ENCODE peak calls at places on chromosomes 12 and 14, in eight cellular contexts. C is transverse colon; H is CD8-positive, alpha-beta T cell; X is small intestine; F is A673; Z is upper lobe of right lung; T is HCT116; Q is mesendoderm. P is an unnamed sample.

GRCh38 chr12:2053675-2054070 is 886 bp downstream of the CACNA1C start:
- DNase-seq in C (no peak), H (no peak), X (no peak), F (no peak), Z (no peak), T (no peak), Q (no peak), P (no peak)

GRCh38 chr12:8780389-8780788 is 42.0 kb upstream of the A2ML1 start:
- DNase-seq in C (no peak), H (no peak), X (peak; percentile 4), F (peak; percentile 51), Z (no peak), T (peak; percentile 18), Q (peak; percentile 86), P (no peak)

GRCh38 chr14:67172056-67172455 is 17.2 kb upstream of the GARIN2 start:
- DNase-seq in C (no peak), H (no peak), X (no peak), F (no peak), Z (no peak), T (no peak), Q (no peak), P (no peak)

GRCh38 chr12:18849080-18849479 is 111.2 kb downstream of the CAPZA3 start:
- DNase-seq in C (no peak), H (no peak), X (no peak), F (no peak), Z (no peak), T (peak; percentile 31), Q (peak; percentile 18), P (no peak)

GRCh38 chr12:45349911-45350310 is 134.0 kb downstream of the ANO6 start:
- DNase-seq in C (no peak), H (no peak), X (no peak), F (peak; percentile 20), Z (no peak), T (no peak), Q (no peak), P (no peak)

GRCh38 chr14:58547649-58548048 is 90.1 kb upstream of the DACT1 start:
- DNase-seq in C (no peak), H (no peak), X (no peak), F (no peak), Z (no peak), T (no peak), Q (no peak), P (no peak)

GRCh38 chr12:4031703-4032291 is 158.6 kb upstream of the PARP11 start:
- DNase-seq in C (peak; percentile 29), H (no peak), X (no peak), F (no peak), Z (peak; percentile 71), T (no peak), Q (no peak), P (no peak)

GRCh38 chr12:121205491-121205890 is 4.4 kb upstream of the P2RX4 start:
- DNase-seq in C (no peak), H (no peak), X (no peak), F (no peak), Z (no peak), T (no peak), Q (no peak), P (no peak)

GRCh38 chr12:69821441-69822204 is 3.4 kb upstream of the MYRFL start:
- DNase-seq in C (no peak), H (no peak), X (no peak), F (peak; percentile 97), Z (no peak), T (peak; percentile 42), Q (no peak), P (no peak)

GRCh38 chr12:46300906-46301305 is 32.1 kb upstream of the SLC38A1 start:
- DNase-seq in C (no peak), H (no peak), X (no peak), F (peak; percentile 93), Z (no peak), T (no peak), Q (no peak), P (no peak)

GRCh38 chr12:54471793-54472192 is 1.6 kb downstream of the GTSF1 start:
- DNase-seq in C (no peak), H (no peak), X (no peak), F (no peak), Z (no peak), T (no peak), Q (no peak), P (no peak)

GRCh38 chr12:67068204-67068731 is 200.9 kb upstream of the CAND1 start:
- DNase-seq in C (peak; percentile 13), H (no peak), X (peak; percentile 10), F (peak; percentile 5), Z (no peak), T (no peak), Q (peak; percentile 72), P (peak; percentile 3)

GRCh38 chr14:97036096-97036852 is 239.1 kb downstream of the VRK1 start:
- DNase-seq in C (no peak), H (no peak), X (no peak), F (peak; percentile 40), Z (no peak), T (no peak), Q (peak; percentile 63), P (no peak)

GRCh38 chr12:102950107-102950949 is 7.1 kb upstream of the ASCL1 start:
- DNase-seq in C (no peak), H (no peak), X (peak; percentile 65), F (no peak), Z (no peak), T (no peak), Q (peak; percentile 84), P (no peak)

GRCh38 chr14:93536945-93537344 is 106.2 kb downstream of the UNC79 start:
- DNase-seq in C (no peak), H (no peak), X (no peak), F (peak; percentile 57), Z (no peak), T (peak; percentile 21), Q (peak; percentile 75), P (no peak)

GRCh38 chr14:64038857-64039542 is 186.2 kb downstream of the SYNE2 start:
- DNase-seq in C (no peak), H (no peak), X (no peak), F (no peak), Z (no peak), T (no peak), Q (no peak), P (no peak)

GRCh38 chr12:29346764-29347421 is 34.1 kb downstream of the ERGIC2 start:
- DNase-seq in C (no peak), H (no peak), X (peak; percentile 81), F (no peak), Z (no peak), T (no peak), Q (no peak), P (no peak)

GRCh38 chr14:66405158-66405557 is 81.0 kb upstream of the CCDC196 start:
- DNase-seq in C (no peak), H (no peak), X (no peak), F (no peak), Z (no peak), T (no peak), Q (peak; percentile 78), P (no peak)

GRCh38 chr12:3677609-3678008 is 75.3 kb downstream of the CRACR2A start:
- DNase-seq in C (no peak), H (no peak), X (no peak), F (no peak), Z (no peak), T (no peak), Q (no peak), P (no peak)

DNA sequence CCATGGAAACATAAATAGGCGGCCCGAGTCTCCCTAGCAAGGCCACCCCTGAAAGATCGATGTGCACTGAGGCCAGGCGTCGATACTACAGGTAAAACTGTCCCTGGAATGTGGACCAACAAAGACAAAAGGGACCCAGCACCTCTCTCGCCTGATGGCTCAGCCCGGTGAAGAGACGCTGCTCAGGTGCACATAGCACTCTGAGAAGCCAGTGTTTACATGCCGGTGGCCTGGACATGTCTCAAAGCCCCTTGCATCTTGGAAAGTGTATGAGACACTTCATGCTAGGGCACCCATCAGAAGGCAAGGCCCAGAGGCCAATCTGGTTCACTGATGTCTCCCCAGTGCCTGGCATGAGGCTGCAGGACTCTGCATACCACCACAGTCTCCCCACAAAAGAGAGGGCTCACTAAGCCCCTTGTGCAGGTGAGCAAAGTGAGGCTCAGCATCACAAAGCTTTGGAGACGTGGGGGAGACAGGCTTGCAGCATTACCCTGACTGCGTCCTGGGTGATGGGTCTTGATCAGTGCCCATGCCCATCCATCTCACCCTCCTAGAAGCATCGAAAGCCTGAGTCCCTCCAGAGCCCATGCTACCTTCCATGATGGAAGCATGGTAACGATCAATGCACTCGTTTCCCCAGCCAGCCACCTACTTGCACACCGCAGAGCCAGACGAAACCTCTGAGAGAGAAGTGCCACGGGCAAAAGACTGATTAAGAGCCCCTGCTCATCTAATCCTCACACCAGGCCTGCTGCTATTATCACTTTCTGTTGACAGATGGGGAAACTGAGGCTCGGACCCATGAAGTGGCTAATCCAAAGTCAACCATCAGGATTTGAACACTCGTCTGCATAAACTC is 16.1 kb downstream of the BCL11B start:
- DNase-seq in C (no peak), H (no peak), X (no peak), F (no peak), Z (no peak), T (no peak), Q (no peak), P (no peak)
- H3K27ac ChIP-seq in C (no peak overlapping the region), H (peak overlapping the region; percentile 97), X (peak overlapping the region; percentile 2), F (no peak overlapping the region), Z (no peak overlapping the region), T (no peak overlapping the region), Q (no peak overlapping the region), P (peak overlapping the region; percentile 98)

GRCh38 chr14:68653754-68654153 is 139.1 kb downstream of the ZFP36L1 start:
- DNase-seq in C (no peak), H (no peak), X (no peak), F (no peak), Z (no peak), T (no peak), Q (no peak), P (no peak)
- H3K4me1 ChIP-seq in C (peaks cover 35% of the 10 kb centered on the region), H (peaks cover 18% of the 10 kb centered on the region), X (peaks cover 3% of the 10 kb centered on the region), F (peaks cover 30% of the 10 kb centered on the region), Z (peaks cover 8% of the 10 kb centered on the region), T (peaks cover 11% of the 10 kb centered on the region), Q (no peaks in the 10 kb centered on the region), P (peaks cover 15% of the 10 kb centered on the region)

GRCh38 chr14:56799327-56799645 is 11.0 kb downstream of the OTX2 start:
- DNase-seq in C (no peak), H (no peak), X (no peak), F (no peak), Z (no peak), T (no peak), Q (no peak), P (no peak)

GRCh38 chr14:56798447-56799326 is 11.6 kb downstream of the OTX2 start:
- DNase-seq in C (no peak), H (no peak), X (no peak), F (no peak), Z (no peak), T (no peak), Q (peak; percentile 95), P (no peak)

GRCh38 chr14:56797003-56797568 is 13.2 kb downstream of the OTX2 start:
- DNase-seq in C (no peak), H (no peak), X (no peak), F (no peak), Z (no peak), T (no peak), Q (no peak), P (no peak)

GRCh38 chr14:56796259-56796658 is 14.0 kb downstream of the OTX2 start:
- DNase-seq in C (no peak), H (no peak), X (no peak), F (peak; percentile 41), Z (no peak), T (no peak), Q (peak; percentile 69), P (no peak)

GRCh38 chr14:56797569-56798446 is 12.5 kb downstream of the OTX2 start:
- DNase-seq in C (no peak), H (no peak), X (no peak), F (no peak), Z (no peak), T (no peak), Q (peak; percentile 77), P (no peak)
- H3K27ac ChIP-seq in C (no peak overlapping the region), H (no peak overlapping the region), X (no peak overlapping the region), F (no peak overlapping the region), Z (no peak overlapping the region), T (no peak overlapping the region), Q (peak overlapping the region; percentile 96), P (no peak overlapping the region)

GRCh38 chr14:104972301-104973211 is 5.6 kb downstream of the AHNAK2 start:
- DNase-seq in C (peak; percentile 84), H (no peak), X (peak; percentile 91), F (no peak), Z (peak; percentile 88), T (peak; percentile 86), Q (no peak), P (no peak)
- H3K4me1 ChIP-seq in C (peaks cover 66% of the 10 kb centered on the region), H (peaks cover 4% of the 10 kb centered on the region), X (peaks cover 5% of the 10 kb centered on the region), F (peaks cover 21% of the 10 kb centered on the region), Z (peaks cover 81% of the 10 kb centered on the region), T (peaks cover 100% of the 10 kb centered on the region), Q (no peaks in the 10 kb centered on the region), P (peaks cover 10% of the 10 kb centered on the region)

P was measured in CD4-positive, alpha-beta memory T cell.